ENCODE peak calls at places on chromosomes 3 and 15, in six cellular contexts. B is NCI-H1092 treated with DMSO at 0.1 percent for 48 hours, Q is cardiac muscle cell, S is non-pigmented ciliary epithelial cell, K is NCI-H2107, G is left lung. N is an unnamed sample.

GRCh38 chr3:137692803-137693431 is 71.2 kb upstream of the SOX14 start:
- DNase-seq in B (peak; percentile 17), Q (peak; percentile 75), S (no peak), K (peak; percentile 17), G (no peak), N (no peak)

GRCh38 chr15:73367624-73368300 is 996 bp downstream of the HCN4 start:
- DNase-seq in B (no peak), Q (no peak), S (no peak), K (no peak), G (no peak), N (no peak)

GRCh38 chr3:49889296-49889695 is 14.4 kb downstream of the MST1R start:
- DNase-seq in B (no peak), Q (no peak), S (no peak), K (no peak), G (no peak), N (no peak)

GRCh38 chr15:62047278-62047847 is 12.9 kb downstream of the VPS13C start:
- DNase-seq in B (no peak), Q (no peak), S (no peak), K (no peak), G (no peak), N (no peak)

GRCh38 chr3:4740397-4741105 is 238.7 kb upstream of the BHLHE40 start:
- DNase-seq in B (no peak), Q (no peak), S (no peak), K (no peak), G (no peak), N (no peak)

GRCh38 chr15:71532994-71533393 is 277.4 kb upstream of the NR2E3 start:
- DNase-seq in B (no peak), Q (peak; percentile 30), S (no peak), K (no peak), G (no peak), N (no peak)

GRCh38 chr15:98896802-98897732 is 110.5 kb downstream of the PGPEP1L start:
- DNase-seq in B (no peak), Q (no peak), S (peak; percentile 99), K (no peak), G (no peak), N (no peak)

GRCh38 chr3:73552700-73553099 is 72.0 kb downstream of the PDZRN3 start:
- DNase-seq in B (no peak), Q (no peak), S (no peak), K (no peak), G (no peak), N (no peak)

GRCh38 chr15:50241684-50242450 is 23.7 kb downstream of the HDC start:
- DNase-seq in B (no peak), Q (no peak), S (peak; percentile 17), K (no peak), G (no peak), N (no peak)

GRCh38 chr3:9826815-9827574 is 16.8 kb downstream of the RPUSD3 start:
- DNase-seq in B (peak; percentile 0), Q (no peak), S (no peak), K (no peak), G (no peak), N (no peak)

GRCh38 chr3:14371573-14372474 is 30.6 kb upstream of the SLC6A6 start:
- DNase-seq in B (peak; percentile 83), Q (peak; percentile 96), S (peak; percentile 15), K (peak; percentile 42), G (peak; percentile 91), N (peak; percentile 18)

GRCh38 chr15:78415284-78415683 is 22.7 kb upstream of the IREB2 start:
- DNase-seq in B (peak; percentile 91), Q (peak; percentile 32), S (no peak), K (peak; percentile 38), G (no peak), N (peak; percentile 36)

GRCh38 chr3:168117853-168118313 is 22.2 kb upstream of the GOLIM4 start:
- DNase-seq in B (no peak), Q (no peak), S (peak; percentile 9), K (no peak), G (no peak), N (no peak)

GRCh38 chr3:151203053-151203420 is at the start of gene GPR171:
- DNase-seq in B (no peak), Q (no peak), S (no peak), K (no peak), G (no peak), N (no peak)

N was measured in NCI-H187.